ENCODE peak calls at places on chromosomes 13 and 19, in nine cellular contexts. Z is naive thymus-derived CD4-positive, alpha-beta T cell; I is CD8-positive, alpha-beta T cell; H is GM23248; G is CD4-positive, CD25-positive, alpha-beta regulatory T cell; B is thoracic aorta; W is IMR-90; P is tibial artery; X is cardiac muscle cell. S is an unnamed sample. For H3K27me3, the result is how much of the 10 kb centered on the place peaks cover.

GRCh38 chr13:22126433-22127021 is 455.7 kb downstream of the FGF9 start:
- DNase-seq in X (no peak), P (no peak), W (no peak), Z (no peak), B (no peak), G (no peak), I (no peak), H (no peak), S (no peak)

GRCh38 chr19:48475369-48476068 is 6.3 kb downstream of the CYTH2 start:
- DNase-seq in P (no peak), X (no peak), B (no peak), Z (no peak), I (no peak), H (no peak), G (no peak), W (no peak), S (no peak)

GRCh38 chr19:46442808-46443450 is 14.2 kb upstream of the PNMA8C start:
- DNase-seq in W (peak), X (no peak), G (no peak), B (no peak), P (peak), H (peak), I (no peak), Z (no peak), S (no peak)

GRCh38 chr13:110312669-110313031 is 5.6 kb downstream of the COL4A2 start:
- DNase-seq in X (no peak), W (peak), P (peak), I (no peak), B (no peak), H (peak), Z (no peak), G (no peak), S (no peak)

GRCh38 chr19:5941673-5942072 is 27.6 kb downstream of the CAPS start:
- DNase-seq in G (no peak), Z (no peak), X (no peak), W (no peak), B (no peak), I (no peak), H (no peak), P (no peak), S (no peak)

GRCh38 chr13:24274452-24274971 is 34.9 kb upstream of the C1QTNF9 start:
- DNase-seq in B (no peak), Z (no peak), W (peak), H (no peak), P (no peak), X (no peak), G (peak), I (peak), S (peak)

GRCh38 chr13:43239441-43239840 is 216.1 kb downstream of the DNAJC15 start:
- DNase-seq in Z (no peak), W (no peak), H (peak), X (no peak), B (no peak), G (no peak), P (no peak), I (no peak), S (no peak)

GRCh38 chr19:58002384-58003152 is at the start of gene ZNF606:
- DNase-seq in P (peak), I (peak), X (peak), H (peak), Z (peak), W (peak), G (peak), B (peak), S (peak)

GRCh38 chr19:19444694-19445155 is 39.2 kb downstream of the GATAD2A start:
- DNase-seq in W (peak), H (peak), B (no peak), P (no peak), I (no peak), G (peak), X (no peak), Z (no peak), S (no peak)

GRCh38 chr19:51271015-51271600 is 20.2 kb downstream of the SIGLECL1 start:
- DNase-seq in G (no peak), Z (no peak), P (no peak), I (no peak), X (no peak), W (no peak), H (no peak), B (no peak), S (no peak)

GRCh38 chr19:46493236-46494114 is 2.2 kb downstream of the PNMA8B start:
- DNase-seq in I (no peak), Z (peak), W (no peak), X (no peak), P (no peak), H (peak), G (peak), B (no peak), S (no peak)

GRCh38 chr19:13053761-13054604 is 48.7 kb downstream of the LYL1 start:
- DNase-seq in X (peak), H (peak), P (peak), G (no peak), W (peak), Z (no peak), B (no peak), I (no peak), S (no peak)

GRCh38 chr13:110455941-110456340 is 105.6 kb downstream of the RAB20 start:
- DNase-seq in B (peak), Z (peak), I (peak), G (peak), X (peak), H (peak), W (peak), P (peak), S (peak)

GRCh38 chr19:57807541-57807940 is 7.2 kb downstream of the ZNF552 start:
- DNase-seq in W (no peak), Z (no peak), B (no peak), P (no peak), G (no peak), I (no peak), H (peak), X (no peak), S (no peak)

GRCh38 chr13:72774019-72774418 is 7.7 kb downstream of the DIS3 start:
- DNase-seq in I (no peak), Z (no peak), H (peak), X (no peak), W (no peak), G (no peak), P (no peak), B (no peak), S (no peak)

GRCh38 chr19:15299568-15300409 is 32.5 kb downstream of the BRD4 start:
- DNase-seq in I (no peak), P (no peak), Z (no peak), W (peak), B (no peak), X (no peak), H (peak), G (no peak), S (no peak)
- H3K27ac ChIP-seq in I (no peak), P (peak), Z (peak), W (peak), B (no peak), X (peak), H (peak), G (no peak), S (no peak)

GRCh38 chr19:2719232-2719735 is 1.9 kb downstream of the DIRAS1 start:
- DNase-seq in B (no peak), Z (no peak), I (no peak), W (no peak), G (no peak), X (no peak), H (no peak), P (no peak), S (no peak)

GRCh38 chr19:2717638-2718541 is 3.3 kb downstream of the DIRAS1 start:
- DNase-seq in B (no peak), W (no peak), P (no peak), G (no peak), Z (no peak), I (no peak), X (no peak), H (no peak), S (no peak)

GRCh38 chr19:2721570-2722540 is 683 bp upstream of the DIRAS1 start:
- DNase-seq in H (no peak), P (no peak), X (no peak), G (no peak), Z (no peak), W (no peak), B (no peak), I (no peak), S (no peak)

GRCh38 chr19:2720777-2721569 is at the start of gene DIRAS1:
- DNase-seq in Z (no peak), I (no peak), W (no peak), P (no peak), B (no peak), H (peak), G (no peak), X (peak), S (no peak)

GRCh38 chr19:2719910-2720776 is 1.0 kb downstream of the DIRAS1 start:
- DNase-seq in P (no peak), G (no peak), W (peak), H (peak), I (no peak), Z (no peak), B (no peak), X (no peak), S (no peak)
- H3K4me3 ChIP-seq in P (peak), G (no peak), W (peak), H (peak), I (no peak), Z (no peak), B (peak), X (peak), S (no peak)

GRCh38 chr19:4302238-4302630 is at the start of gene TMIGD2:
- DNase-seq in G (peak), H (no peak), P (no peak), W (no peak), I (peak), X (no peak), B (no peak), Z (peak), S (no peak)
- H3K27me3 ChIP-seq in G (under half), H (under half), P (half or more), W (under half), I (under half), X (under half), B (under half), Z (under half), S (under half)

GRCh38 chr19:1648926-1649541 is 3.4 kb downstream of the TCF3 start:
- DNase-seq in G (no peak), W (no peak), H (peak), I (no peak), P (no peak), B (no peak), Z (no peak), X (no peak), S (no peak)

GRCh38 chr19:1647664-1648155 is 4.7 kb downstream of the TCF3 start:
- DNase-seq in H (no peak), I (no peak), G (no peak), W (no peak), Z (no peak), B (no peak), X (no peak), P (no peak), S (no peak)

GRCh38 chr19:1649706-1650626 is 2.4 kb downstream of the TCF3 start:
- DNase-seq in I (no peak), W (no peak), X (no peak), Z (no peak), P (no peak), B (no peak), G (no peak), H (no peak), S (no peak)

GRCh38 chr19:1646931-1647663 is 5.3 kb downstream of the TCF3 start:
- DNase-seq in P (no peak), X (no peak), G (no peak), Z (no peak), B (no peak), W (no peak), H (no peak), I (no peak), S (no peak)

DNA sequence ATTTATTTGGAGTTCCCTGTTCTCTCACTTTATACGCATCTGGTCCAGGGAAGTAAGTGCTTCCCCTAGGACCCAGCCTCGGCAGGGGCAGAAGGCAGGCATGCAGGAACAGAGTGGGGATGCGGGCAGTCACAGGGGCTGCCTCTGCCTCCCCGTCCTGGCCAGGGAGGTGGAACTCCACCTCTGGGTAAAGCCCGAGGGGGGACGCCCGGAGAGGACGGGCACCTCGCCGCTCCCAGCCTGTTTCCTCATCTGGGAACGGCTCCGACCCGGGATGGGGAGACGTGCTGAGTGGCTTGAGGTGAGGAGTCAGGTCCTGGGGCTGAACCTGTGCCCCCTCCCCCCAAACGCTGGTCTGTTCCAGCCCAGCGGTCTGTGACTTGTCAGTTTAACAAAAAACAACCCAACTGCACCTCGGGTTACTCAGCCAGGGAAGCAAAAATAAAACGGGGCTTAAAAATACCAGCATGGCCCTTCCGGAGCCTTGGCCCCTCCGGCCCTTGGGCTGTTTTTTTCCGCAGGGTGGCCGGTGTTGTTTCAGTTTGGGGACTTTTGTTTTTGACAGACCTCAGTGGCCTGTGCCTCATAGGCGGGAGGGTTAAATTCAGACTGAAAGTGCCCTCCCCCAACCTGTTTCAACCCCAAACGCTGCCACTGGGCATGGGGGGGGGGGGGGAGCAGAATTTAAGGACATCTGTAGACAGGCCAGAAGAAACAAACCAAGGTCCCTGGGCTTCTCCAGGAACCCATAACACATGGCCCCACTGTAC is 4.1 kb downstream of the TCF3 start:
- DNase-seq in H (no peak), X (no peak), I (no peak), G (no peak), B (no peak), Z (no peak), W (no peak), P (no peak), S (no peak)
- H3K27ac ChIP-seq in H (no peak), X (no peak), I (no peak), G (no peak), B (no peak), Z (no peak), W (no peak), P (peak), S (no peak)

DNA sequence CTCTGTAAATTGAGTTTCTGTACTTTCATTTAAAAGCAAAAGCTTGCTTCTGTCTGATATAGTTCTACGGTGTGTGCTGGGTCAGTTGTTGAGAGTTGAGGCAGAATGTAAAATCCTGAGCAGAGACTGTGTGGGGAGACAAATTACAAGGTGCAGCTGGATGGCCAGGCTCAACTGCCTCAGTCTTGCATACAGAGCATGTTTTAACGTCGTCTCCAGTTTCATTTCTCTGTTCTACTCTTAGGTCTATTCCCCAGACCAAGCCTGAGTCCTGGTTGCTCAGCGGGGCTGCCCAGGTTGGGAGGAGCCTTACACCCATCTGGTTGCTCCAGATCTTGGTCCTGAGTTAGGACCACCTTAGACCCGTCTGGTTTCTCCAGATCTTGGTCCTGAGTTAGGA is 54.4 kb upstream of the MEDAG start:
- DNase-seq in B (no peak), I (no peak), Z (no peak), P (no peak), X (no peak), G (no peak), W (no peak), H (no peak), S (no peak)
- H3K4me3 ChIP-seq in B (no peak), I (no peak), Z (no peak), P (no peak), X (no peak), G (no peak), W (no peak), H (no peak), S (no peak)

GRCh38 chr19:16361254-16361653 is 36.6 kb downstream of the KLF2 start:
- DNase-seq in P (no peak), X (no peak), B (no peak), Z (no peak), H (peak), G (no peak), I (no peak), W (no peak), S (no peak)

GRCh38 chr19:16359074-16359473 is 34.4 kb downstream of the KLF2 start:
- DNase-seq in I (no peak), Z (no peak), H (no peak), W (no peak), X (no peak), G (no peak), P (no peak), B (no peak), S (no peak)

GRCh38 chr19:16358456-16358855 is 33.8 kb downstream of the KLF2 start:
- DNase-seq in Z (no peak), W (no peak), B (no peak), X (no peak), H (no peak), G (no peak), I (no peak), P (no peak), S (no peak)

GRCh38 chr19:16360738-16361137 is 36.1 kb downstream of the KLF2 start:
- DNase-seq in X (no peak), Z (no peak), B (no peak), G (peak), P (no peak), H (no peak), W (no peak), I (no peak), S (no peak)

GRCh38 chr19:16359964-16360363 is 35.3 kb downstream of the KLF2 start:
- DNase-seq in I (no peak), H (no peak), Z (no peak), W (no peak), P (no peak), X (no peak), G (peak), B (no peak), S (no peak)
- H3K27me3 ChIP-seq in I (under half), H (under half), Z (under half), W (under half), P (under half), X (under half), G (under half), B (under half), S (under half)

DNA sequence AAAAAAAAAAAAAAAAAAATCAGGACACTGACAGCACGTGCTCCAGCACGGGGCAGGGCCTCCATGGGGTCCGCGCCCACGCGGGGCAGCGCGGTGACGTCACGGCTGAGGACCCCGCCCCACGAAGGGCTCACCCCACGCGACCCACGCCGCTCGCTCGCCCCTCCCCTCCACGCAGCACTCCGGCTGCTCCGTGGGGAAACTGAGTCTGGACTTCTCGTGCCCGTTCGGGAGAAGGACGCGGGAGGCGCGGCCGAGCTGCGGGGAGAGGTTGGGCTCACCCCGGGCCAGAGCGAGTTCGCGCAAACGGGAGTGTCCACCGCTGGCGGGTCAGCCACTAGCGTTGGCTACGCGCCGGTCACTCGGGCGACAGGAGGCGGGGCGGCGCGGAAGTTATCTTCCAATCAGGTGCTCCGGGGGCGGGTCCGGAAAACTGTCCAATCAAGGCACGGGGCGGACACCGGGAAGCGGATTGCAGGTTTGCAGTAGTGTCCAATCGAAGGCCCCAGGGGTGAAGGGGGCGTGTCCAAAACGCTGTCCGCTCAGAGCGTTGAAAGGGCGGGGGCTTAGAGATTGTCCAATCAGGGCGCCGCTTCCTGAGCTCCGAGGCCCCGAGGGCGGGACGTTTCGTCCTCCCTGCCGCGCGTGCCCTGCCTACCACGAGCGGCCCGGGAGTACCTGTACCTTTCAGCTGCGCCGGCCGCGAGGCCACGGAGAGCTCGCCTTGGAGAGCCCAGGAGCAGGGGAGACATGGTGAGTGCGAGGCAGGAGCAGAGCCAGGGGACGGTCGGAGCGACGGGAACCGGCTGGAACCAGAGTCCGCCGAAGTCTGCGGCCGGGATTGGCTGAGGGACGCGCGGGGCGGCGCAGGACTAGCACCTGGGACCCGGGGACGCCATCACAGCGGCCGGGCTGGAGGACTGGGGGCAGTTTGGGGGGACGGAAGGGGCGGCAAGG is at the start of gene ZNF57:
- DNase-seq in I (peak), Z (peak), X (peak), B (peak), G (peak), H (peak), W (peak), P (peak), S (peak)
- H3K27ac ChIP-seq in I (peak), Z (peak), X (peak), B (peak), G (peak), H (peak), W (peak), P (peak), S (peak)

DNA sequence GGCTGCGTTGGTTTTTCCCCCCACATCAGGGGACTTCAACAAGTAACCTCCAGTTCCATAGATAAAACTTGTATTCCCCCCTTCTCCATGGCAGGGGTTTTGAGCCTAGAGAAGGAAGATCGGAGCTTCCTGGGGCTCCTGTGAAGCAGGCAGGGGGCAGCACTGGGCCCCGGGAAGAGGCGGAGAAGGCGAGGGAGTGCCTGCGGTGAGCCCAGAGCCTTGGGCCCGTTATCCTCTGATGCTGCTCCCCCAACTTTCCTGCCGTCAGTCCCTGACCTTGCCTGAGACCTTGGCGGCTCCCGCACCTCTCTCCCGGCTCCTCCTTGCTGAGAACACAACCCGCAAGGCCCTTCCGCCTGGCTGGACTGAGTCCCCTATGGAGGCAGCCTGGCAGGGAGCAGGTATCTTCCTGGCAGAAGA is 2.5 kb downstream of the LIPE start:
- DNase-seq in Z (no peak), W (no peak), P (no peak), G (no peak), I (no peak), H (no peak), B (no peak), X (no peak), S (no peak)
- H3K4me3 ChIP-seq in Z (no peak), W (no peak), P (no peak), G (no peak), I (no peak), H (no peak), B (no peak), X (no peak), S (no peak)

DNA sequence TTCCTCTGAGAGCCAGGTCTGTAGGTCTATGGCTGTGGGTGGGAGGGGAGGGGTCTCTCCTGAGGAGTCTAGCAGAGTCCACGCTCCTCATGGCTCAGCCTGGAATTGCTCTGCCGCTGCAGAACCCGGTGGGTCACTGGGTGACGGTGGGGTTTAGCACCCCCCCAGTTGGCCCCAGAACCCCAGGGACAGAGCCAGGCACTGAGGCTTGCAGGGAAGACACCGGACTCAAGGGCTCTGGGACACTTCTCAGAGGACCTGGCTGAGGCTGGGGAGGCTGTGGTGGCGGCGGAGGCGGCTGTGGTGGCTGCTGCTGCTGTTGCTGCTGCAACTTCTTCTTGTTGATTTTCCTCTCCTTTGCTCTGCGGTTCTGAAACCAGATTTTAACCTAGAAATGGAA is 6.1 kb downstream of the CDX2 start:
- DNase-seq in W (no peak), I (peak), P (no peak), G (no peak), X (no peak), H (no peak), B (no peak), Z (no peak), S (no peak)
- H3K27me3 ChIP-seq in W (half or more), I (under half), P (half or more), G (under half), X (half or more), H (half or more), B (under half), Z (under half), S (under half)